ENCODE peak calls at places on chromosome 5, in four cellular contexts. W, B, O and R are unnamed samples.

GRCh38 chr5:98929982-98930355 is 1.2 kb upstream of the CHD1 start:
- DNase-seq in W (no peak), B (no peak), O (no peak), R (no peak)

GRCh38 chr5:52560366-52560765 is 227.3 kb upstream of the ITGA1 start:
- DNase-seq in W (peak; percentile 1), B (peak; percentile 5), O (no peak), R (no peak)

GRCh38 chr5:20956134-20956533 is 968.1 kb upstream of the CDH18 start:
- DNase-seq in W (no peak), B (no peak), O (no peak), R (no peak)

GRCh38 chr5:67805666-67806348 is 409.7 kb upstream of the PIK3R1 start:
- DNase-seq in W (no peak), B (no peak), O (no peak), R (no peak)

GRCh38 chr5:131382407-131383395 is 118.8 kb downstream of the CDC42SE2 start:
- DNase-seq in W (peak; percentile 87), B (peak; percentile 65), O (no peak), R (no peak)

GRCh38 chr5:112183103-112183634 is 235.9 kb downstream of the EPB41L4A start:
- DNase-seq in W (no peak), B (peak; percentile 89), O (no peak), R (no peak)

GRCh38 chr5:138611295-138612220 is 36.4 kb upstream of the HSPA9 start:
- DNase-seq in W (no peak), B (no peak), O (no peak), R (no peak)

GRCh38 chr5:107855171-107855570 is 184.4 kb upstream of the EFNA5 start:
- DNase-seq in W (no peak), B (no peak), O (no peak), R (no peak)

GRCh38 chr5:142876817-142877216 is 106.6 kb downstream of the ARHGAP26 start:
- DNase-seq in W (no peak), B (no peak), O (no peak), R (no peak)

GRCh38 chr5:102312586-102312985 is 16.5 kb upstream of the SLCO4C1 start:
- DNase-seq in W (no peak), B (peak; percentile 4), O (no peak), R (no peak)

GRCh38 chr5:140246378-140247122 is 56.4 kb downstream of the PFDN1 start:
- DNase-seq in W (no peak), B (peak; percentile 36), O (no peak), R (no peak)

DNA sequence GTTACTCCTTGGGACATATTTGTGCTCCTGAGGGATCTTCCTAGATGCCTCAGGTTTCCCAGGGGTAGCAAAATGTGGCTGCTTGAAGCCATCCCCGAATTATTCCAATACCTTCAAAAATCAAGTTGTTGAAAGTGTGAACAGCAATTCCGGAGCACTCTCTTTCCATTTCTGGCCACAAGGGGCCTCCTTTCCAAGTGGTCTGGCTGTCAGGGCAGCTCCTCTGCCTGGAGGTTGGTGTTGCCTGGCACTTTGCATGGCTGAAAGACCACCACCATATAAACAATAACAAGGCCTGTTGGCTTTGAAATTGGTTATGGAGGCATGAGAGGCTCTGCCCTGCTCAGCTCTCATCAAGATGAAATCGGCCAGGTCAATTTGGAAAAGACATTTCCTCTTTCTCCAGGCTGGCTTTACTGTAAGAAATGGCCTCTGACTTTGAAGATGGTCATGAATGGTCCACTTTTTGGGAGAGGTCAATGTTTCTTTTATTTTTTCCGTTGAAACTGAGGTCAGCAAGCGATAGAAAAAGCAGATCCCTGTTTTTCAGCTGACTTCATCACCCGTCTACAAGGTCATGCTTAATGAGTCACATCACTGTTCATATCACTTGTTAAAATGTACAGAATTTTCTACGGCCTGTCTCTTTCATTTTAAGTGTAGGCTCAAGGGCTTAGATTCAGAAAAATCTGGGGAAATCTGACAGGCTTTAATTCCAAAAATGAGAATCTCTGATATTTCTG is 481.1 kb upstream of the ZNF608 start:
- DNase-seq in W (peak; percentile 44), B (no peak), O (no peak), R (no peak)
- H3K4me3 ChIP-seq in W (no peak overlapping the region), B (no peak overlapping the region), O (no peak overlapping the region), R (no peak overlapping the region)

DNA sequence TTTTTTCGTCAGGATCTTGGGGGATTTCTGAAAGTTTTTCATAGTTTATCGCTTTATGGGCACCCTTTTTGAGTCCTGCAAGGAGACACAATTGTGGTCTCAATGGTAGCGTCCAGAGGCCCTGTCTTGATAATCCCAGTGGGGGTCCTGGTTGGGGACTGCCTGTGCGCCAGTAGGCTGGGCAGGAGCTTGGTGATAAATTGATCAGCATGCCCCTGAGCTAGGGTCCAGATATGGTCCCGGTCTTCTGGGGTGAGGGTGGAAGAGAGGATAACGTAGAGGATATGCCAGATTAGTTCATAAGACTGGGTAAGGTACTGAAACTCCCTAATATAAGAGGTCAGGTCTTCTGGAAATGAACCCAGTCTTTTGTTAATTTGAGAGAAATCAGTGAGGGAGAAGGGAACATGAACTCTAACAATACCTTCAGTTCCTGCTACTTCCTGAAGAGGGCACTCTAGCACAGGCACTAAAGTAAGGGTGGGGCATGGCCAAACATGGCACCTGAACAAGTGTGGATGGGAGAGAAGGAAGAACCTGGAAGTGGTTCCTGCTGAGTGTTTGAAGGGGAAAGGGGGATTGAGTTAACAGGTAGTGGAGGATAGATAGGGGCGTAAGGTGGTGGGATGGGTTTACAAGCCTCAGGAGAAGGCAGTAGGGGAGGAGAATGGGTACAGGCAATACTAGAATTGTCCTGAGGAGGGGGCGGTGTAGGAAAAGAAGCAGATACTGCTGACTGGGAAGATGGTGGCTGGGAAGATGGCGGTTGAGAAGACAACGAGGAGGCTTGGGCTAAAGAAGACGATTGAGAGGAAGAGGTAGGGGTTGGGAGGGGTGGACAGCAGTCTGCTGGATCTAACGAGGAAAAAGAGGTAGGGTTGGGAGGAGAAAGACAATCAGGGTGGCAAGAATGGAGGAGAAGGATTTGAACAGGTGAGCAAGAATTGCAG is 33.8 kb upstream of the ANXA2R start:
- DNase-seq in W (peak; percentile 59), B (peak; percentile 21), O (no peak), R (no peak)
- TF ChIP-seq CTCF in W (peak; percentile 85), B (peak; percentile 66), O (peak; percentile 46), R (no peak)

DNA sequence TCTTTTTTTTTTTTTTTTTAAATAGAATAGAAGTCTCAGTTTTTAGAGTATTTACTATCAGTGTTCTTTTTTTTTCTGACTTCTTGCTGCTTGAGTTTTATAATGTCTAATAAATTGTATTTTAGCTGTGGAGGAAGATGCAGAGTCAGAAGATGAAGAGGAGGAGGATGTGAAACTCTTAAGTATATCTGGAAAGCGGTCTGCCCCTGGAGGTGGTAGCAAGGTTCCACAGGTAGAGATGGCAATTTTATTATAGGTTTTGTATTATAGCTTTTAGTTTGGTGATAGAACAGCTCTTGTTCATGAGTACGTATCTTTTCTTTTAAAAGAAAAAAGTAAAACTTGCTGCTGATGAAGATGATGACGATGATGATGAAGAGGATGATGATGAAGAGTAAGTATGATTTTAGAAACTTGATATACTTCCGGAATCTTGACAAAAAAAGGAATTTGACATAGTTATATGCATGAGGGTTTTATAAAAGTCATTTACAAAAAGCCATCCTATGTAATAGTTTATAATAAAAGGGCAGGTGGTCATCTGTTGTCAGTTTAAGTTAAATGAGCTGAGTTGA is 5.0 kb downstream of the NPM1 start:
- DNase-seq in W (no peak), B (no peak), O (no peak), R (no peak)
- H3K4me1 ChIP-seq in W (peaks cover 35% of the 10 kb centered on the region), B (peaks cover 27% of the 10 kb centered on the region), O (peaks cover 8% of the 10 kb centered on the region), R (peaks cover 17% of the 10 kb centered on the region)

GRCh38 chr5:78235289-78235688 is 59.2 kb downstream of the AP3B1 start:
- DNase-seq in W (no peak), B (peak; percentile 5), O (no peak), R (no peak)
- H3K4me3 ChIP-seq in W (no peak overlapping the region), B (no peak overlapping the region), O (no peak overlapping the region), R (no peak overlapping the region)

GRCh38 chr5:126233256-126233655 is 190.0 kb upstream of the GRAMD2B start:
- DNase-seq in W (no peak), B (no peak), O (no peak), R (no peak)

GRCh38 chr5:126228934-126229333 is 194.3 kb upstream of the GRAMD2B start:
- DNase-seq in W (no peak), B (no peak), O (no peak), R (no peak)

GRCh38 chr5:126235628-126236027 is 187.6 kb upstream of the GRAMD2B start:
- DNase-seq in W (no peak), B (no peak), O (no peak), R (no peak)

GRCh38 chr5:126234563-126235195 is 188.5 kb upstream of the GRAMD2B start:
- DNase-seq in W (peak; percentile 15), B (peak; percentile 13), O (no peak), R (no peak)
- TF ChIP-seq CTCF in W (peak; percentile 77), B (peak; percentile 92), O (peak; percentile 21), R (no peak)

DNA sequence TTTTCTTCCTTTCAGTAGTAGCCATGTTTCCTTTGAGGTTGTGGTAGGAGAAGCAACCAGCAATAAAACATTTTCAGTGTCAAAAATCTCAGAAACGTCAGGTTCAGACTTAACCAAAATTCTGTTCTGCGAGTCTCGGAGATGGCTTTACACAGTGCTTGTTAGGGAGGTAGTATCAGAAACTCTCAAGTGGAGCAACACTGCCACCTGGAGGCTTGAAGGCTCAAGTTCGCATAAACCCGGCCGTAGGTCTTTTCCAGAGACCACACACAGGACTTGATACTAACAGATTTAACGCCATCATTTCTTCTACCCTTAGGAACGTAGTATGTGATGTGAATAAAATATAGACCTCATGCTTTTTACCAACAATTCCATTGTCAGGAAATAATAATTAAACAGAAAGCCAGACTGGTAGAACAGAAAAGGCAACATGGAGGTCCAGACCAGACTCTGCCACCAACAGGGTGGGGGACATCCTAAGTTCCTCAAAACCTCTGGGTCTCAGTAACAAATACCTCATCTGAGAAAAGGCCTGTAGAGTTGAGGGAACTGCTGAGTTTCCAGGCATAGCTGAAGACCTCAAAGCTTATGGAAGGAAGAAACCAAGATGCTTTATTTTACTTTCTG is 8.5 kb downstream of the PTGER4 start:
- DNase-seq in W (peak; percentile 84), B (peak; percentile 67), O (peak; percentile 12), R (peak; percentile 86)
- H3K4me1 ChIP-seq in W (no peaks in the 10 kb centered on the region), B (peaks cover 32% of the 10 kb centered on the region), O (no peaks in the 10 kb centered on the region), R (peaks cover 2% of the 10 kb centered on the region)

DNA sequence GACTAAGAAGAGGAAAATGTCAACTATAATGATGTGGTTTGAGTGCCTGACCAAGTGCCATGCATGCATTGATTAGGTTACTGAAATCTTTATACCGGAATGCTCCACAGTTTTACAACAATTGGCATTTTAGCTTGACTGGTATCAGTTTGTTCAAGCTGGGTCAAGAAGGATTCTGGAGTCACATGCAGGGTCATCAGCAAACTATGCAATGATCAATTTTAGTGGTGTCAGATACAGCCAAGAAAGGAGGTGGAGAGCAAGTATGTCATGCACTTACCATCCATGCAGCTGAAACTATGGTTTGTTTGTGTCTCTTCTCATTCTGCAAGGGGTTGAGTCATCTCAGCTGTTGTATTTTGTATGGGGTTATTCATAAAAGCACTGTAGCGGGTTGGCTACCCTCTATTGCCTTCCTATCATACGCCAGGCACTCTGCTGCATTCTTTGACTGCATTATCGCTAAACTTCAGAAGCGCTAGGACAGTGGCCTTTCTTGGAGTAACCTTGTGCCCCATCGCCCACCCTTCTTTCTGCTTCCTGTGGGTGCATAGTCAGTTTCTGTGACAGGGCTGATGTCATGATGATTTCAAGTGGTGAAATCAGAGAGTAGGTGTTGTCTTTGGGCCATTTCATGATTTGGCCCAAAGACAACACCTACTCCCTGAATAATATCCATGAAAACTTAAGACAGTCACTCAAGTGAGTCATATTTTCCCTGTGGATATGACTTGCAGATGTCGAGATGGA is 145.4 kb downstream of the MTX3 start:
- DNase-seq in W (no peak), B (peak; percentile 79), O (no peak), R (no peak)
- H3K4me3 ChIP-seq in W (no peak overlapping the region), B (no peak overlapping the region), O (no peak overlapping the region), R (no peak overlapping the region)